ENCODE peak calls at places on chromosome 9, in six cellular contexts. O is lower leg skin, X is Peyer's patch, D is HCT116, S is NB4, F is kidney epithelial cell. P is an unnamed sample.

GRCh38 chr9:6764570-6765334 is 7.0 kb downstream of the KDM4C start:
- DNase-seq in S (no peak), O (no peak), F (no peak), X (no peak), D (no peak), P (no peak)

GRCh38 chr9:83537331-83538171 is 650 bp downstream of the FRMD3 start:
- DNase-seq in D (no peak), F (no peak), S (no peak), X (peak), O (no peak), P (no peak)

GRCh38 chr9:134210511-134210907 is 46.1 kb upstream of the RNU6ATAC start:
- DNase-seq in F (no peak), S (no peak), O (no peak), D (no peak), X (no peak), P (no peak)

GRCh38 chr9:93306579-93307091 is 122.7 kb downstream of the WNK2 start:
- DNase-seq in O (no peak), F (no peak), D (no peak), S (no peak), X (no peak), P (no peak)

GRCh38 chr9:2459756-2460155 is 161.8 kb upstream of the VLDLR start:
- DNase-seq in F (no peak), S (no peak), O (no peak), D (no peak), X (no peak), P (no peak)

GRCh38 chr9:2257530-2257929 is 242.4 kb downstream of the SMARCA2 start:
- DNase-seq in S (no peak), X (no peak), O (no peak), F (no peak), D (no peak), P (no peak)

GRCh38 chr9:17229945-17230560 is 95.2 kb downstream of the CNTLN start:
- DNase-seq in O (no peak), F (no peak), D (no peak), X (no peak), S (no peak), P (no peak)

GRCh38 chr9:33117816-33118215 is 41.3 kb upstream of the SMU1 start:
- DNase-seq in X (no peak), D (no peak), O (no peak), S (no peak), F (no peak), P (no peak)

GRCh38 chr9:13811876-13812275 is 502.1 kb downstream of the NFIB start:
- DNase-seq in D (no peak), F (no peak), X (no peak), O (no peak), S (no peak), P (no peak)

GRCh38 chr9:97468658-97469448 is 32.6 kb upstream of the TMOD1 start:
- DNase-seq in F (no peak), O (peak), D (peak), S (peak), X (peak), P (peak)

GRCh38 chr9:133771486-133772482 is 33.6 kb upstream of the SARDH start:
- DNase-seq in O (no peak), F (no peak), S (no peak), D (no peak), X (peak), P (no peak)

GRCh38 chr9:92590386-92590785 is 54.6 kb upstream of the ECM2 start:
- DNase-seq in X (no peak), D (no peak), F (no peak), O (peak), S (peak), P (no peak)

GRCh38 chr9:127612993-127613954 is 1.2 kb downstream of the STXBP1 start:
- DNase-seq in D (no peak), F (no peak), S (peak), X (peak), O (peak), P (no peak)

GRCh38 chr9:112012026-112012902 is 115.7 kb downstream of the UGCG start:
- DNase-seq in D (peak), S (peak), F (peak), O (peak), X (peak), P (peak)

GRCh38 chr9:89721971-89722530 is 117.2 kb downstream of the GADD45G start:
- DNase-seq in O (no peak), S (no peak), D (no peak), X (no peak), F (no peak), P (no peak)

GRCh38 chr9:73230257-73230656 is 78.6 kb downstream of the ANXA1 start:
- DNase-seq in O (no peak), F (no peak), S (peak), D (no peak), X (no peak), P (peak)

GRCh38 chr9:108186996-108187395 is 668.8 kb downstream of the ACTL7B start:
- DNase-seq in O (no peak), F (no peak), X (no peak), S (no peak), D (no peak), P (no peak)

GRCh38 chr9:132942541-132943182 is 1.8 kb downstream of the TSC1 start:
- DNase-seq in D (no peak), X (no peak), S (no peak), F (no peak), O (no peak), P (no peak)

GRCh38 chr9:82580921-82581320 is 482.0 kb downstream of the RASEF start:
- DNase-seq in X (no peak), S (no peak), D (no peak), O (no peak), F (no peak), P (no peak)

GRCh38 chr9:127278372-127278771 is 13.8 kb downstream of the GARNL3 start:
- DNase-seq in X (no peak), D (no peak), O (no peak), F (peak), S (no peak), P (no peak)

GRCh38 chr9:74770508-74771261 is 117.0 kb downstream of the TRPM6 start:
- DNase-seq in F (no peak), S (peak), D (peak), X (no peak), O (no peak), P (peak)

GRCh38 chr9:91720746-91721705 is 229.0 kb downstream of the ROR2 start:
- DNase-seq in S (peak), O (no peak), F (no peak), X (no peak), D (no peak), P (no peak)

GRCh38 chr9:133119461-133120342 is 1.3 kb downstream of the RALGDS start:
- DNase-seq in S (no peak), X (no peak), F (no peak), O (no peak), D (no peak), P (no peak)

GRCh38 chr9:109482391-109482916 is 15.7 kb downstream of the PTPN3 start:
- DNase-seq in F (no peak), X (no peak), S (no peak), D (no peak), O (no peak), P (no peak)

GRCh38 chr9:107504585-107505455 is 15.3 kb upstream of the KLF4 start:
- DNase-seq in X (no peak), F (peak), O (no peak), D (no peak), S (peak), P (no peak)

GRCh38 chr9:21682376-21682775 is 120.1 kb upstream of the MTAP start:
- DNase-seq in O (no peak), S (no peak), D (no peak), X (no peak), F (no peak), P (no peak)

GRCh38 chr9:127116946-127117345 is 5.5 kb downstream of the ANGPTL2 start:
- DNase-seq in O (no peak), X (no peak), F (no peak), S (peak), D (no peak), P (no peak)

GRCh38 chr9:99929652-99930051 is 23.2 kb downstream of the STX17 start:
- DNase-seq in F (no peak), X (no peak), D (no peak), S (no peak), O (no peak), P (no peak)

GRCh38 chr9:105103776-105104175 is 140.7 kb upstream of the SLC44A1 start:
- DNase-seq in X (no peak), O (no peak), D (no peak), S (no peak), F (no peak), P (no peak)

GRCh38 chr9:133403766-133404439 is 13.9 kb downstream of the REXO4 start:
- DNase-seq in X (peak), F (peak), O (no peak), S (peak), D (peak), P (peak)

GRCh38 chr9:16341176-16341575 is 529.3 kb downstream of the BNC2 start:
- DNase-seq in F (no peak), X (no peak), O (no peak), D (no peak), S (no peak), P (no peak)

DNA sequence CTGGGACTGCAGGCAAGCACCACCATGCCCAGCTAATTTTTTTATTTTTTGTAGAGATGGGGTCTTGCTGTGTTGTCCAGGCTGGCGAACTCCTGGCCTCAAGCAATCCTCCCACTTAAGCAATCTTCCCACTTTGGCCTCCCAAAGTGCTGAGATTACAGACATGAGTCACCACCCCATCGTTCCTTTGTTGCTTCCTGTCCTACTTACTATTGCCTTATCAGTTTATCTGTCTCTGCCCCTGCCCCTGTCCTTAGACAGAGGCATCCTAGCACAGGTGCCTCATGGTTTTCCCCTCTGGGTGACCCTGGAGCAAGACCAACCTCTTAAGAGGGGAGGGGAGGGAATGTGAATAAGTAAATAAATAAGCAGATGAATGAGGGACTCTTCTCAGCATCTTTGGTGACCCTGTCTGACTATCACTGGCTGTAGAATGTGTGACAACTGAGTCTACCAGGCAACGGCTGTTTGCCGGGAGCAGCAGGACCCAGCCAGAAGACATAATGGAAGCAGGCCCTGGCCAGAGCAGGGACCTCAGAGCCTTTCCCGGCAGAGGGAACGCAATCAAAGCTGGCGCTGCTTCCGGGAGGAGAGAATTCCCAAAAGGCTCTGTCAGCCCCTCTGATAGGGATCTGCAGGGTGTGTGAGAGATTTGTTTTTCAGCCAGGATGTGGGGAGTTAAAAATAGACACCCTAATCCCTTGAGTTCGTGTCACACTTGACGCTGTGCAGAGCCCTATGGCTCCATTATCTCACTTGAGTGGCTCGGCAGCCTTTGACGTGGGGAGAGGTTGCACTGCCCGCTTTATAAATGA is 43.8 kb upstream of the DAB2IP start:
- DNase-seq in F (no peak), O (no peak), D (peak), X (no peak), S (peak), P (no peak)
- H3K4me3 ChIP-seq in F (no peak), O (no peak), D (no peak), X (no peak), S (no peak), P (no peak)

GRCh38 chr9:125061391-125061790 is 81.9 kb downstream of the SCAI start:
- DNase-seq in F (peak), S (no peak), O (no peak), X (no peak), D (no peak), P (no peak)

GRCh38 chr9:125066839-125067619 is 76.3 kb downstream of the SCAI start:
- DNase-seq in O (peak), D (no peak), X (no peak), F (no peak), S (no peak), P (no peak)
- H3K4me3 ChIP-seq in O (no peak), D (no peak), X (no peak), F (no peak), S (no peak), P (no peak)

GRCh38 chr9:136861874-136862457 is 4.1 kb downstream of the EDF1 start:
- DNase-seq in D (no peak), O (no peak), S (no peak), F (no peak), X (no peak), P (no peak)
- H3K4me3 ChIP-seq in D (no peak), O (no peak), S (no peak), F (no peak), X (no peak), P (no peak)

GRCh38 chr9:136254381-136255165 is 9.0 kb upstream of the QSOX2 start:
- DNase-seq in O (no peak), S (no peak), X (no peak), F (no peak), D (no peak), P (no peak)
- H3K4me3 ChIP-seq in O (no peak), S (no peak), X (no peak), F (no peak), D (no peak), P (no peak)

P was measured in HL-60.